ENCODE peak calls at places on chromosomes 12 and 14, in seven cellular contexts. Y is endothelial cell of umbilical vein, K is HS-5, E is substantia nigra, L is activated T-helper 1 cell treated with Interleukin-2 at 50 U/mL for 16 hours, F is mesothelial cell of epicardium, U is LoVo. X is an unnamed sample.

GRCh38 chr14:55482936-55483605 is 42.7 kb upstream of the TBPL2 start:
- DNase-seq in E (no peak), U (no peak), K (no peak), Y (peak), L (no peak), F (no peak), X (peak)

GRCh38 chr12:104805186-104805585 is 152.9 kb downstream of the SLC41A2 start:
- DNase-seq in F (no peak), E (no peak), U (no peak), L (no peak), Y (no peak), K (peak), X (peak)

GRCh38 chr12:53324113-53324778 is 2.8 kb upstream of the AAAS start:
- DNase-seq in E (peak), Y (no peak), U (no peak), F (no peak), L (peak), K (no peak), X (no peak)

GRCh38 chr12:20805921-20806320 is 4.6 kb upstream of the SLCO1B3 start:
- DNase-seq in L (no peak), F (no peak), K (no peak), E (no peak), Y (peak), U (no peak), X (no peak)

GRCh38 chr14:96140964-96141363 is 63.7 kb upstream of the BDKRB2 start:
- DNase-seq in U (no peak), F (no peak), E (no peak), L (no peak), K (no peak), Y (no peak), X (no peak)

GRCh38 chr12:8446642-8447547 is 8.9 kb upstream of the CLEC6A start:
- DNase-seq in K (no peak), E (no peak), L (no peak), F (no peak), Y (peak), U (no peak), X (no peak)

GRCh38 chr14:96268426-96269358 is 12.7 kb downstream of the BDKRB1 start:
- DNase-seq in F (no peak), Y (no peak), L (no peak), U (no peak), E (no peak), K (peak), X (peak)

GRCh38 chr14:93146119-93146518 is 30.4 kb upstream of the ITPK1 start:
- DNase-seq in K (no peak), Y (no peak), L (no peak), U (no peak), F (no peak), E (no peak), X (no peak)

GRCh38 chr14:98514016-98514415 is 758.0 kb downstream of the BCL11B start:
- DNase-seq in E (no peak), Y (no peak), L (no peak), U (no peak), K (no peak), F (no peak), X (no peak)

GRCh38 chr12:46084666-46085631 is 94.6 kb upstream of the SCAF11 start:
- DNase-seq in K (no peak), Y (no peak), L (no peak), U (peak), F (no peak), E (no peak), X (peak)

GRCh38 chr14:101241807-101242278 is 319.5 kb upstream of the DIO3 start:
- DNase-seq in L (no peak), Y (no peak), U (no peak), F (no peak), E (no peak), K (no peak), X (no peak)

GRCh38 chr12:34287437-34287836 is 265.1 kb downstream of the ALG10 start:
- DNase-seq in K (no peak), Y (no peak), E (no peak), U (no peak), L (no peak), F (no peak), X (no peak)

GRCh38 chr12:45674181-45674580 is 55.3 kb upstream of the ARID2 start:
- DNase-seq in E (no peak), K (no peak), L (no peak), U (no peak), F (no peak), Y (no peak), X (no peak)

GRCh38 chr12:46160081-46160980 is 108.5 kb downstream of the SLC38A1 start:
- DNase-seq in E (no peak), Y (no peak), L (no peak), U (peak), K (no peak), F (no peak), X (peak)

GRCh38 chr14:59959663-59960062 is 39.7 kb downstream of the LRRC9 start:
- DNase-seq in L (no peak), E (no peak), U (no peak), Y (no peak), K (no peak), F (no peak), X (no peak)

GRCh38 chr12:3271639-3272038 is 194.5 kb downstream of the TSPAN9 start:
- DNase-seq in E (no peak), L (no peak), Y (no peak), U (no peak), K (no peak), F (no peak), X (no peak)

GRCh38 chr12:106135781-106136180 is 3.0 kb downstream of the NUAK1 start:
- DNase-seq in U (no peak), F (no peak), L (no peak), Y (peak), K (no peak), E (no peak), X (peak)

GRCh38 chr12:68361953-68362352 is 29.8 kb upstream of the MDM1 start:
- DNase-seq in L (no peak), E (no peak), U (no peak), K (no peak), F (no peak), Y (no peak), X (no peak)

GRCh38 chr12:12182926-12183325 is 83.9 kb downstream of the LRP6 start:
- DNase-seq in Y (peak), U (no peak), E (no peak), K (no peak), F (no peak), L (no peak), X (no peak)

GRCh38 chr12:64681200-64682052 is 71.1 kb downstream of the RASSF3 start:
- DNase-seq in F (no peak), K (no peak), Y (peak), U (no peak), E (no peak), L (no peak), X (no peak)

GRCh38 chr14:59359451-59360124 is 105.6 kb downstream of the GPR135 start:
- DNase-seq in U (no peak), E (no peak), K (no peak), F (no peak), L (no peak), Y (no peak), X (no peak)

GRCh38 chr12:5442251-5443006 is 10.5 kb downstream of the NTF3 start:
- DNase-seq in U (peak), F (no peak), L (no peak), K (peak), Y (peak), E (peak), X (no peak)

GRCh38 chr14:103562135-103562384 is 397 bp downstream of the BAG5 start:
- DNase-seq in U (no peak), F (no peak), E (no peak), Y (peak), K (no peak), L (peak), X (no peak)

GRCh38 chr12:15230751-15231150 is 9.5 kb upstream of the RERG start:
- DNase-seq in K (no peak), E (no peak), Y (no peak), U (no peak), L (no peak), F (no peak), X (no peak)

GRCh38 chr12:7302536-7303113 is 1.2 kb upstream of the ACSM4 start:
- DNase-seq in F (no peak), U (no peak), L (no peak), K (no peak), E (no peak), Y (no peak), X (peak)

GRCh38 chr12:19994970-19995369 is 373.4 kb upstream of the PDE3A start:
- DNase-seq in Y (peak), U (no peak), F (no peak), L (no peak), K (no peak), E (no peak), X (no peak)

GRCh38 chr12:92929957-92930356 is 862 bp upstream of the EEA1 start:
- DNase-seq in E (no peak), L (no peak), K (no peak), F (no peak), Y (no peak), U (no peak), X (peak)

GRCh38 chr14:76313861-76314260 is 62.1 kb upstream of the ESRRB start:
- DNase-seq in U (no peak), E (no peak), L (no peak), Y (no peak), K (no peak), F (no peak), X (no peak)

GRCh38 chr14:72679106-72679505 is 214.8 kb downstream of the DPF3 start:
- DNase-seq in Y (peak), U (no peak), L (no peak), K (no peak), F (no peak), E (peak), X (no peak)

GRCh38 chr12:117789195-117789912 is 179.4 kb downstream of the KSR2 start:
- DNase-seq in E (no peak), Y (no peak), F (no peak), L (no peak), U (no peak), K (no peak), X (no peak)

GRCh38 chr14:34363733-34364134 is 98.3 kb downstream of the SPTSSA start:
- DNase-seq in Y (no peak), F (no peak), L (no peak), K (no peak), E (no peak), U (peak), X (no peak)

GRCh38 chr14:21317433-21317832 is 37.5 kb downstream of the RPGRIP1 start:
- DNase-seq in F (no peak), U (no peak), Y (no peak), K (no peak), L (no peak), E (no peak), X (no peak)

GRCh38 chr12:753401-754237 is 1.2 kb downstream of the WNK1 start:
- DNase-seq in E (peak), K (no peak), L (peak), Y (no peak), U (peak), F (peak), X (peak)

GRCh38 chr12:2691340-2692111 is 103.2 kb upstream of the FKBP4 start:
- DNase-seq in L (peak), F (no peak), Y (no peak), E (no peak), U (no peak), K (no peak), X (no peak)

GRCh38 chr14:58239259-58240210 is 5.1 kb upstream of the PSMA3 start:
- DNase-seq in F (peak), E (peak), L (peak), Y (peak), U (peak), K (peak), X (peak)

GRCh38 chr12:8970432-8970831 is 18.9 kb upstream of the KLRG1 start:
- DNase-seq in Y (peak), U (peak), L (no peak), F (no peak), K (no peak), E (no peak), X (no peak)

GRCh38 chr14:95264271-95264973 is 55.3 kb downstream of the CLMN start:
- DNase-seq in L (no peak), U (no peak), F (no peak), K (no peak), E (no peak), Y (no peak), X (no peak)

GRCh38 chr12:45928309-45928708 is 62.1 kb downstream of the SCAF11 start:
- DNase-seq in E (no peak), K (no peak), Y (no peak), U (no peak), L (no peak), F (no peak), X (no peak)

GRCh38 chr14:51517116-51517515 is 134.6 kb upstream of the FRMD6 start:
- DNase-seq in U (no peak), K (no peak), F (no peak), Y (no peak), L (no peak), E (no peak), X (no peak)